ENCODE peak calls at places on chromosomes 13 and 19, in four cellular contexts. L is CD4-positive, alpha-beta T cell; I is OCI-LY7; O is AG10803. B is an unnamed sample.

GRCh38 chr13:66689037-66689619 is 541.0 kb downstream of the PCDH9 start:
- DNase-seq in L (no peak), I (peak; percentile 67), O (no peak), B (no peak)

GRCh38 chr13:110233181-110233641 is 73.7 kb downstream of the COL4A1 start:
- DNase-seq in L (no peak), I (no peak), O (peak; percentile 92), B (no peak)

GRCh38 chr13:48531416-48532145 is 1.3 kb downstream of the RCBTB2 start:
- DNase-seq in L (no peak), I (peak; percentile 38), O (no peak), B (no peak)

GRCh38 chr19:31957711-31958110 is 387.7 kb upstream of the ZNF507 start:
- DNase-seq in L (no peak), I (no peak), O (no peak), B (no peak)

GRCh38 chr19:34960940-34961679 is 2.9 kb downstream of the ZNF792 start:
- DNase-seq in L (no peak), I (no peak), O (no peak), B (no peak)

GRCh38 chr19:5331790-5332189 is 8.8 kb downstream of the PTPRS start:
- DNase-seq in L (no peak), I (no peak), O (no peak), B (no peak)

GRCh38 chr19:9128171-9128570 is 1.4 kb upstream of the OR7G3 start:
- DNase-seq in L (no peak), I (no peak), O (no peak), B (no peak)

GRCh38 chr19:10836478-10837325 is 690 bp upstream of the TMED1 start:
- DNase-seq in L (peak; percentile 65), I (peak; percentile 92), O (peak; percentile 81), B (no peak)

GRCh38 chr19:48760514-48761221 is 5.3 kb downstream of the FGF21 start:
- DNase-seq in L (no peak), I (no peak), O (no peak), B (no peak)

GRCh38 chr13:73481877-73482445 is 423.2 kb downstream of the KLF5 start:
- DNase-seq in L (no peak), I (no peak), O (peak; percentile 1), B (no peak)

GRCh38 chr19:44643605-44644390 is at the start of gene PVR:
- DNase-seq in L (no peak), I (no peak), O (peak; percentile 68), B (no peak)

GRCh38 chr13:110206170-110206569 is 100.8 kb downstream of the COL4A1 start:
- DNase-seq in L (no peak), I (no peak), O (no peak), B (no peak)

GRCh38 chr13:71979616-71980015 is 112.6 kb upstream of the DACH1 start:
- DNase-seq in L (no peak), I (peak; percentile 2), O (no peak), B (no peak)

GRCh38 chr19:33282036-33282686 is 20.2 kb downstream of the CEBPA start:
- DNase-seq in L (no peak), I (no peak), O (peak; percentile 33), B (no peak)

GRCh38 chr19:49981603-49982593 is 20.9 kb upstream of the SIGLEC11 start:
- DNase-seq in L (no peak), I (no peak), O (no peak), B (no peak)

GRCh38 chr13:31769581-31769980 is 30.3 kb downstream of the RXFP2 start:
- DNase-seq in L (no peak), I (no peak), O (peak; percentile 44), B (no peak)

GRCh38 chr13:98923641-98924397 is 54.0 kb downstream of the DOCK9 start:
- DNase-seq in L (no peak), I (no peak), O (peak; percentile 20), B (no peak)

GRCh38 chr13:31890946-31891345 is 140.6 kb upstream of the FRY start:
- DNase-seq in L (no peak), I (no peak), O (peak; percentile 55), B (no peak)

GRCh38 chr13:99386911-99387788 is 80.0 kb upstream of the GPR183 start:
- DNase-seq in L (peak; percentile 84), I (peak; percentile 72), O (no peak), B (peak; percentile 81)

GRCh38 chr19:45960595-45961235 is 12.9 kb downstream of the NOVA2 start:
- DNase-seq in L (no peak), I (no peak), O (no peak), B (no peak)

GRCh38 chr19:51417107-51417806 is at the start of gene SIGLEC10:
- DNase-seq in L (no peak), I (peak; percentile 93), O (no peak), B (peak; percentile 75)

GRCh38 chr19:2271516-2272103 is 10.4 kb downstream of the PEAK3 start:
- DNase-seq in L (no peak), I (no peak), O (peak; percentile 82), B (no peak)

GRCh38 chr19:6064016-6064702 is 46.1 kb downstream of the RFX2 start:
- DNase-seq in L (no peak), I (no peak), O (peak; percentile 36), B (no peak)

GRCh38 chr19:18433039-18433691 is 4.8 kb downstream of the ISYNA1 start:
- DNase-seq in L (no peak), I (peak; percentile 38), O (no peak), B (peak; percentile 67)

GRCh38 chr13:66994097-66994496 is 236.0 kb downstream of the PCDH9 start:
- DNase-seq in L (no peak), I (peak; percentile 90), O (peak; percentile 60), B (peak; percentile 31)

GRCh38 chr13:66635526-66635925 is 594.6 kb downstream of the PCDH9 start:
- DNase-seq in L (no peak), I (no peak), O (peak; percentile 79), B (no peak)

GRCh38 chr13:113138792-113139551 is 16.4 kb downstream of the F10 start:
- DNase-seq in L (no peak), I (no peak), O (no peak), B (peak; percentile 1)

GRCh38 chr13:32495841-32496240 is 42.8 kb downstream of the N4BP2L2 start:
- DNase-seq in L (no peak), I (no peak), O (no peak), B (no peak)

GRCh38 chr19:688992-689391 is 6.3 kb downstream of the PRSS57 start:
- DNase-seq in L (no peak), I (no peak), O (no peak), B (no peak)

GRCh38 chr13:94305934-94306333 is 173.5 kb downstream of the DCT start:
- DNase-seq in L (no peak), I (no peak), O (peak; percentile 43), B (no peak)

GRCh38 chr13:43272866-43273265 is 249.5 kb downstream of the DNAJC15 start:
- DNase-seq in L (no peak), I (no peak), O (no peak), B (no peak)

GRCh38 chr19:3367572-3368440 is 1.4 kb downstream of the NFIC start:
- DNase-seq in L (no peak), I (no peak), O (no peak), B (no peak)

GRCh38 chr13:93283255-93283654 is 56.6 kb downstream of the GPC6 start:
- DNase-seq in L (no peak), I (no peak), O (no peak), B (no peak)

GRCh38 chr13:68347220-68347619 is 1117.1 kb upstream of the PCDH9 start:
- DNase-seq in L (no peak), I (no peak), O (no peak), B (no peak)

GRCh38 chr19:11479470-11480080 is 1.3 kb downstream of the ELAVL3 start:
- DNase-seq in L (no peak), I (no peak), O (no peak), B (no peak)

GRCh38 chr19:8832132-8833021 is at the start of the genes MBD3L1 and ZNF558:
- DNase-seq in L (peak; percentile 99), I (peak; percentile 91), O (peak; percentile 98), B (peak; percentile 99)

GRCh38 chr19:39212377-39212742 is 8.3 kb upstream of the SYCN start:
- DNase-seq in L (peak; percentile 42), I (peak; percentile 62), O (no peak), B (no peak)
- TF ChIP-seq CTCF in L (peak; percentile 47), I (peak; percentile 78), O (peak; percentile 35), B (no peak)

GRCh38 chr13:111531505-111531904 is 211.1 kb downstream of the TEX29 start:
- DNase-seq in L (no peak), I (no peak), O (peak; percentile 3), B (no peak)
- TF ChIP-seq CTCF in L (no peak), I (peak; percentile 14), O (no peak), B (no peak)

DNA sequence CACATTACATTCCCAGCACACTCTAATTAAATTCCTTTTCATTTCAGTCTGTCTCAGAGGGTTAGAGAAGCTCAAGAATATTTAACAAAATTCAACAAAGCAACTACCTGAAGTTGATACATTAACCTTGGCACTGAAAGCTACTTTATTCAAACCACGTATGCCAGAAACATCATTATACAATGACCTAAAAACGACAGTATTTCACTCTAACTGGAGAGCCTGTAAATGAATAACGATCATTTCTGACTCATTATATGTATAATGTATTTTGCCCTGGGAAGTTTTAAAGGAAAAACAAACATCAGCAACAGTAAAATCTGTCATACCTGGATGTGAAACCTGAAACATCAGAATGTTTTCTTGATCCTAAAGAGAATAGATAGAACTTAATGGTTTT is 270.1 kb downstream of the SLITRK5 start:
- DNase-seq in L (no peak), I (no peak), O (no peak), B (no peak)
- TF ChIP-seq CTCF in L (no peak), I (no peak), O (no peak), B (no peak)

GRCh38 chr13:52452470-52452869 is 2.0 kb upstream of the VPS36 start:
- DNase-seq in L (no peak), I (no peak), O (no peak), B (no peak)

GRCh38 chr13:52450012-52450792 is at the start of gene VPS36:
- DNase-seq in L (peak; percentile 92), I (peak; percentile 95), O (peak; percentile 91), B (peak; percentile 97)

GRCh38 chr13:52447815-52448552 is 2.5 kb downstream of the VPS36 start:
- DNase-seq in L (no peak), I (no peak), O (no peak), B (no peak)

GRCh38 chr13:52449323-52450011 is 967 bp downstream of the VPS36 start:
- DNase-seq in L (no peak), I (peak; percentile 14), O (no peak), B (no peak)

GRCh38 chr13:52450793-52451116 is 321 bp upstream of the VPS36 start:
- DNase-seq in L (no peak), I (no peak), O (no peak), B (no peak)
- TF ChIP-seq CTCF in L (peak; percentile 57), I (no peak), O (no peak), B (no peak)

GRCh38 chr19:15977193-15977592 is 28.4 kb downstream of the OR10H4 start:
- DNase-seq in L (no peak), I (no peak), O (no peak), B (no peak)

GRCh38 chr19:15971217-15971616 is 22.4 kb downstream of the OR10H4 start:
- DNase-seq in L (no peak), I (peak; percentile 4), O (no peak), B (no peak)
- TF ChIP-seq CTCF in L (no peak), I (peak; percentile 57), O (no peak), B (no peak)